ENCODE peak calls at places on chromosomes 4 and X, in seven cellular contexts. O is K562, U is GM12878, J is HepG2, L is H1, C is SK-N-SH, D is HCT116. E is an unnamed sample.

GRCh38 chrX:43860646-43861370 is 21.4 kb downstream of the MAOB start:
- DNase-seq in U (no peak), L (no peak), J (peak), D (peak), C (peak), O (no peak), E (peak)

GRCh38 chr4:108352664-108353308 is 184.1 kb upstream of the LEF1 start:
- DNase-seq in U (no peak), J (no peak), L (no peak), C (no peak), O (no peak), D (no peak), E (no peak)

GRCh38 chr4:118683513-118683912 is 1.7 kb upstream of the METTL14 start:
- DNase-seq in C (peak), U (no peak), J (peak), D (no peak), L (no peak), O (no peak), E (no peak)

GRCh38 chr4:140130677-140131076 is 23.3 kb downstream of the MAML3 start:
- DNase-seq in D (peak), U (no peak), J (no peak), O (no peak), L (no peak), C (no peak), E (no peak)

GRCh38 chrX:1542994-1543725 is 6.2 kb upstream of the P2RY8 start:
- DNase-seq in J (no peak), L (no peak), C (no peak), O (no peak), D (no peak), U (no peak), E (no peak)

GRCh38 chr4:106264331-106264728 is 51.7 kb downstream of the TBCK start:
- DNase-seq in J (peak), C (no peak), L (no peak), O (no peak), U (no peak), D (no peak), E (no peak)

GRCh38 chr4:113276448-113277158 is 227.2 kb downstream of the ANK2 start:
- DNase-seq in D (no peak), O (no peak), J (no peak), L (no peak), U (no peak), C (no peak), E (no peak)

GRCh38 chr4:75800972-75801371 is 76.6 kb downstream of the USO1 start:
- DNase-seq in J (no peak), C (no peak), U (no peak), L (no peak), O (no peak), D (no peak), E (no peak)

GRCh38 chr4:121764303-121764701 is 662 bp downstream of the SMIM43 start:
- DNase-seq in D (no peak), U (no peak), J (no peak), C (no peak), L (no peak), O (no peak), E (no peak)

GRCh38 chrX:136130931-136131843 is 16.1 kb upstream of the FHL1 start:
- DNase-seq in U (no peak), O (no peak), L (no peak), D (peak), C (no peak), J (peak), E (no peak)

GRCh38 chr4:153655928-153656327 is 28.2 kb upstream of the TLR2 start:
- DNase-seq in C (no peak), U (no peak), L (no peak), O (no peak), D (no peak), J (no peak), E (no peak)

GRCh38 chr4:93373893-93374860 is 454.4 kb upstream of the ATOH1 start:
- DNase-seq in J (no peak), U (no peak), L (no peak), D (no peak), O (no peak), C (no peak), E (no peak)

GRCh38 chrX:12974217-12974796 is 603 bp upstream of the TMSB4X start:
- DNase-seq in J (no peak), L (peak), O (peak), C (peak), U (no peak), D (no peak), E (no peak)

GRCh38 chrX:40172169-40172979 is 74.6 kb upstream of the BCOR start:
- DNase-seq in D (no peak), C (no peak), O (peak), L (peak), U (no peak), J (no peak), E (peak)

GRCh38 chr4:81065446-81065845 is 34.9 kb downstream of the BMP3 start:
- DNase-seq in L (no peak), O (no peak), J (no peak), U (no peak), C (no peak), D (no peak), E (no peak)

GRCh38 chrX:3271485-3272186 is 74.8 kb downstream of the MXRA5 start:
- DNase-seq in J (no peak), O (no peak), L (no peak), D (no peak), C (no peak), U (no peak), E (no peak)

GRCh38 chrX:5051831-5052491 is 1176.7 kb downstream of the NLGN4X start:
- DNase-seq in L (no peak), U (no peak), D (no peak), J (no peak), C (no peak), O (no peak), E (no peak)

GRCh38 chrX:129823115-129823514 is 20.6 kb downstream of the ZDHHC9 start:
- DNase-seq in O (peak), D (no peak), J (no peak), U (no peak), C (peak), L (no peak), E (no peak)

GRCh38 chrX:124395145-124395858 is 48.9 kb downstream of the SH2D1A start:
- DNase-seq in U (no peak), O (no peak), L (no peak), D (no peak), J (no peak), C (no peak), E (no peak)

GRCh38 chr4:40843696-40844095 is 93.9 kb downstream of the NSUN7 start:
- DNase-seq in J (no peak), L (no peak), D (no peak), O (no peak), U (no peak), C (no peak), E (no peak)

GRCh38 chrX:53882331-53882730 is 161.9 kb downstream of the PHF8 start:
- DNase-seq in O (no peak), J (peak), U (no peak), D (no peak), C (no peak), L (no peak), E (no peak)

GRCh38 chrX:114924846-114925245 is 92.6 kb downstream of the IL13RA2 start:
- DNase-seq in L (no peak), U (no peak), C (no peak), D (no peak), O (no peak), J (no peak), E (no peak)

GRCh38 chrX:13223868-13224555 is 95.8 kb downstream of the ATXN3L start:
- DNase-seq in C (no peak), L (no peak), D (peak), J (peak), O (no peak), U (no peak), E (peak)

GRCh38 chr4:147924604-147925412 is 192.9 kb downstream of the ARHGAP10 start:
- DNase-seq in L (peak), O (no peak), D (no peak), J (peak), C (peak), U (no peak), E (peak)

GRCh38 chr4:186304816-186305520 is 39.0 kb downstream of the F11 start:
- DNase-seq in O (no peak), C (no peak), L (no peak), D (no peak), U (no peak), J (no peak), E (no peak)

GRCh38 chr4:13548984-13549546 is 4.8 kb upstream of the NKX3-2 start:
- DNase-seq in J (peak), O (peak), C (peak), D (peak), L (peak), U (peak), E (peak)

GRCh38 chr4:124178449-124179021 is 534.0 kb downstream of the ANKRD50 start:
- DNase-seq in U (no peak), L (no peak), D (no peak), C (no peak), J (no peak), O (no peak), E (no peak)
- TF ChIP-seq JUND in U (no peak), L (no peak), D (no peak), C (no peak), J (no peak), O (no peak), E (no peak)

DNA sequence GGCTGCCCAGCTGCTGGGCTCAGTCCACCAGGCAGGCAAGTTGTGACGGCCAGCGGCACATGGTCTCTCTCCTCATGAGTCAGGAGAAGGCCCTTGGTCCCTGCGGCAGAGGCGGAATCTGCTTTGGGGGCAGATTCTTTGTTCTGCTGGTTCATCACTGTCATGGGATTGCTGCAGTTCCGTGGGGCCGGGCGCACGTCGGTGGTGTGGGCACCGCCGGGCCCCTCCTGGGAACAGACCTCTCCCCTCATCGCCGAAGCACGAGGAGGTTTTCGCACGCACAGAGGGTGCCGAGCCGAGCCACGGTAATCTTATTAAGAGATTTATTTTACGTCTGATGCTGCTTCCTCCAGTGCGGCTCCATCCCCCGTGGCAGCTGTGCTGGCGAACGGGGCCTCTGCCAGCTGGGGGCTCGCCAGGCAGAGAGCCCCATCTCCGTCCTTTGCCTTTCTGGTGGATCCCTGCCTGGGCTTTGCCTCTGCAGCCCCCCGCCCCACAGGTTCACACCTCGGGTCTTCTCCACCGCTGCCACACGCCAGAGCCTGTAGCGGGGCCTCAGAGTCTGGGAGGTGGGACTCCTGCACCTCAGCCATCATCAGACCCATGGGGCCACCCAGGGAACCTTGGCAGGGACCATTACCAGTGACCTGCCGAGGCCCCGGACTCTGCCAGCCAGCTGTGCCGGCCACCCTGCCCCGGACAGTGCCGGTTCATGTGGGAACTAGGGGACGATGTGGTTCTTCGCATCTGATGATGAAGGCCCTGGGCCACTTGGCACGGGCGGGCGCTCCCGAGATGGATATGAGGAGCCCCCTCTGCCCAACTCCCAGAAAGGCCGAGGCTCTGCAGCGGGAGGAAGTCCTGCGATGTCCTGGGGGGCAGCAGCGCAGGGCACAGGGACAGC is 86.6 kb upstream of the NKX1-1 start:
- DNase-seq in D (no peak), U (no peak), O (no peak), J (no peak), L (peak), C (peak), E (no peak)
- TF ChIP-seq JUND in D (no peak), U (no peak), O (no peak), J (no peak), L (no peak), C (no peak), E (no peak)

GRCh38 chr4:28341784-28342183 is 1481.1 kb downstream of the STIM2 start:
- DNase-seq in U (no peak), J (no peak), C (no peak), O (no peak), L (no peak), D (no peak), E (no peak)
- TF ChIP-seq JUND in U (no peak), J (no peak), C (no peak), O (no peak), L (no peak), D (no peak), E (no peak)

DNA sequence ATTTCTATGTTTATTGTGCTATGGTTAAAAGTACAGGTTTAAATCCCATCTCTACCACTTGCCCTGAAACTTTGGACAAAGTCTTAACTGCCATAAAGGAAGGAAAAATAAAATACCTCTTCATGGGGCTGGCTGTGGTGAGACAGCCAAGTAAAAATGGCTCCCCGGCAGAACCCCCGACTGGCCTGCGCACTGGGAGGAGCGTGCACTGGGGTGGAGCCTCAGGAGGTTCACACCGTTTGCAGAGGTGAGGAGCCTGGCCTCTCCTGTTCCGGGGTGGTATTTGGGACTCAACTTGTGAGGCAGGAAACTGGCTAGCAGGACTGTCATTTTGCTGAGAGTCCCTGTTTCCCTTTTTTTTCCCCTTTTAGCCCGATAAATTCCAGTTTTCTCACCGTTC is 47.8 kb downstream of the CORIN start:
- DNase-seq in U (no peak), C (no peak), D (no peak), L (no peak), O (no peak), J (no peak), E (peak)
- TF ChIP-seq JUND in U (no peak), C (no peak), D (no peak), L (no peak), O (no peak), J (no peak), E (no peak)

DNA sequence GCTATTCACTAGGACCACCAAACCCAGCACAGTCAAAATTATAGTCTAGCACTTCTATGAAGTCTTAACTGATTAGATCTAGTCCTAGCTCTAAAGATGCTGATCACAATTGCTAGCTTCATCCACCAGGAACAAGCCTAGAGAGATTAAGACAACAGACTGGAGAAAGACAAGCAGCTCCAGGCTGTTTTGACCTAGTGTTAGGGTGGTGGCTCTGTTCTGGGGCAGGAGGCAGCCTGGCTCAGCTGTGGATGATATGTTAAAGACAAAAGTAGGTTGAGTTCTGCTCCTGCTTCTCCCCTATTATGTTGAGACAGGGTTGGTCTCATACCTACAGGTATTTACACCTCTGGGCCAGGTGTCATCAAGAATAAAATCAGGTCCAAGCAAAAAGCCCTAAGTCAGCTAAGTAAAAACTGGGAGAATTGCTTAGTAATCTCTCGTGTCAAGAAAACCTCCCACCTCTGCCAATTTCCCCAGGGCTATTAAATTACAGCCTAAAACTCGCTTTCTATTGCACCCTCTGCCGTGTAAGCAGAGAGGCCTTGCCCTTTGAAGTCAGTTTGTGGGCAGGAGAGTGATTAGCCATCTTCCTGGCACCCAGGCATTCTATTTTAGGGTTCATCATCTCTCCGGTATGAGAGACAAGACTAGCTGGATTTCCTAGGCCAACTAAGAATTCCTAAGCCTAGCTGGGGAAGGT is 39.9 kb downstream of the RAB40AL start:
- DNase-seq in O (no peak), C (no peak), J (no peak), D (peak), L (no peak), U (no peak), E (peak)
- TF ChIP-seq JUND in O (no peak), C (no peak), J (no peak), D (no peak), L (no peak), U (no peak), E (no peak)

GRCh38 chr4:78704981-78705757 is 71.0 kb upstream of the BMP2K start:
- DNase-seq in O (no peak), J (peak), L (no peak), U (no peak), D (no peak), C (no peak), E (no peak)
- TF ChIP-seq JUND in O (no peak), J (no peak), L (no peak), U (no peak), D (no peak), C (no peak), E (no peak)

GRCh38 chr4:17072483-17072882 is 174.0 kb upstream of the LDB2 start:
- DNase-seq in L (no peak), C (no peak), U (no peak), O (no peak), J (no peak), D (no peak), E (no peak)
- TF ChIP-seq JUND in L (no peak), C (no peak), U (no peak), O (no peak), J (no peak), D (no peak), E (no peak)

GRCh38 chr4:26065833-26066232 is 151.8 kb downstream of the SMIM20 start:
- DNase-seq in D (no peak), C (no peak), L (no peak), U (no peak), J (no peak), O (no peak), E (no peak)
- TF ChIP-seq JUND in D (no peak), C (no peak), L (no peak), U (no peak), J (no peak), O (no peak), E (no peak)

E was measured in T47D.